ENCODE peak calls at places on chromosomes 12 and 14, in ten cellular contexts. One of them, this sample, is unnamed.

GRCh38 chr12:49720214-49720613 is 13.0 kb upstream of the FMNL3 start:
- DNase-seq in Peyer's patch: no peak
- DNase-seq in skeletal muscle cell: no peak
- DNase-seq in substantia nigra: no peak
- DNase-seq in GOT3: no peak
- DNase-seq in AG04450: no peak
- DNase-seq in NCI-H1436 treated with DMSO at 0.1 percent for 48 hours: no peak
- DNase-seq in C1 segment of cervical spinal cord: no peak
- DNase-seq in iPS DF 19.7: no peak
- DNase-seq in stimulated activated CD4-positive, alpha-beta T cell treated with anti-CD3 and anti-CD28 coated beads, Interleukin-12 subunit alpha, Interleukin-12 subunit beta, amount 100 ng/mL, for 24 hours: no peak
- DNase-seq in this sample: no peak

GRCh38 chr14:102873546-102874061 is 48.9 kb upstream of the AMN start:
- DNase-seq in GOT3: no peak
- DNase-seq in Peyer's patch: peak; percentile 69
- DNase-seq in AG04450: no peak
- DNase-seq in substantia nigra: no peak
- DNase-seq in stimulated activated CD4-positive, alpha-beta T cell treated with anti-CD3 and anti-CD28 coated beads, Interleukin-12 subunit alpha, Interleukin-12 subunit beta, amount 100 ng/mL, for 24 hours: no peak
- DNase-seq in NCI-H1436 treated with DMSO at 0.1 percent for 48 hours: no peak
- DNase-seq in iPS DF 19.7: no peak
- DNase-seq in C1 segment of cervical spinal cord: no peak
- DNase-seq in skeletal muscle cell: no peak
- DNase-seq in this sample: no peak

GRCh38 chr14:99554184-99554583 is 49.8 kb downstream of the CCDC85C start:
- DNase-seq in GOT3: no peak
- DNase-seq in C1 segment of cervical spinal cord: no peak
- DNase-seq in iPS DF 19.7: no peak
- DNase-seq in stimulated activated CD4-positive, alpha-beta T cell treated with anti-CD3 and anti-CD28 coated beads, Interleukin-12 subunit alpha, Interleukin-12 subunit beta, amount 100 ng/mL, for 24 hours: no peak
- DNase-seq in skeletal muscle cell: no peak
- DNase-seq in substantia nigra: peak; percentile 70
- DNase-seq in AG04450: no peak
- DNase-seq in Peyer's patch: no peak
- DNase-seq in NCI-H1436 treated with DMSO at 0.1 percent for 48 hours: no peak
- DNase-seq in this sample: no peak

GRCh38 chr14:93496856-93497255 is 66.1 kb downstream of the UNC79 start:
- DNase-seq in skeletal muscle cell: no peak
- DNase-seq in Peyer's patch: no peak
- DNase-seq in C1 segment of cervical spinal cord: no peak
- DNase-seq in iPS DF 19.7: no peak
- DNase-seq in NCI-H1436 treated with DMSO at 0.1 percent for 48 hours: no peak
- DNase-seq in AG04450: no peak
- DNase-seq in substantia nigra: no peak
- DNase-seq in GOT3: no peak
- DNase-seq in stimulated activated CD4-positive, alpha-beta T cell treated with anti-CD3 and anti-CD28 coated beads, Interleukin-12 subunit alpha, Interleukin-12 subunit beta, amount 100 ng/mL, for 24 hours: no peak
- DNase-seq in this sample: no peak

GRCh38 chr14:104792101-104792884 is 3.3 kb downstream of the AKT1 start:
- DNase-seq in C1 segment of cervical spinal cord: no peak
- DNase-seq in skeletal muscle cell: no peak
- DNase-seq in GOT3: no peak
- DNase-seq in NCI-H1436 treated with DMSO at 0.1 percent for 48 hours: no peak
- DNase-seq in iPS DF 19.7: no peak
- DNase-seq in stimulated activated CD4-positive, alpha-beta T cell treated with anti-CD3 and anti-CD28 coated beads, Interleukin-12 subunit alpha, Interleukin-12 subunit beta, amount 100 ng/mL, for 24 hours: no peak
- DNase-seq in Peyer's patch: no peak
- DNase-seq in AG04450: no peak
- DNase-seq in substantia nigra: no peak
- DNase-seq in this sample: no peak

GRCh38 chr12:130026608-130027176 is 122.9 kb upstream of the TMEM132D start:
- DNase-seq in skeletal muscle cell: no peak
- DNase-seq in stimulated activated CD4-positive, alpha-beta T cell treated with anti-CD3 and anti-CD28 coated beads, Interleukin-12 subunit alpha, Interleukin-12 subunit beta, amount 100 ng/mL, for 24 hours: no peak
- DNase-seq in NCI-H1436 treated with DMSO at 0.1 percent for 48 hours: no peak
- DNase-seq in AG04450: no peak
- DNase-seq in substantia nigra: peak; percentile 24
- DNase-seq in C1 segment of cervical spinal cord: no peak
- DNase-seq in iPS DF 19.7: no peak
- DNase-seq in GOT3: no peak
- DNase-seq in Peyer's patch: no peak
- DNase-seq in this sample: no peak

GRCh38 chr14:89458713-89459112 is 41.7 kb upstream of the FOXN3 start:
- DNase-seq in stimulated activated CD4-positive, alpha-beta T cell treated with anti-CD3 and anti-CD28 coated beads, Interleukin-12 subunit alpha, Interleukin-12 subunit beta, amount 100 ng/mL, for 24 hours: no peak
- DNase-seq in C1 segment of cervical spinal cord: no peak
- DNase-seq in substantia nigra: no peak
- DNase-seq in GOT3: no peak
- DNase-seq in Peyer's patch: no peak
- DNase-seq in AG04450: no peak
- DNase-seq in NCI-H1436 treated with DMSO at 0.1 percent for 48 hours: no peak
- DNase-seq in skeletal muscle cell: no peak
- DNase-seq in iPS DF 19.7: no peak
- DNase-seq in this sample: no peak

GRCh38 chr14:75048101-75048500 is 3.2 kb downstream of the MLH3 start:
- DNase-seq in stimulated activated CD4-positive, alpha-beta T cell treated with anti-CD3 and anti-CD28 coated beads, Interleukin-12 subunit alpha, Interleukin-12 subunit beta, amount 100 ng/mL, for 24 hours: no peak
- DNase-seq in AG04450: no peak
- DNase-seq in skeletal muscle cell: no peak
- DNase-seq in C1 segment of cervical spinal cord: no peak
- DNase-seq in NCI-H1436 treated with DMSO at 0.1 percent for 48 hours: no peak
- DNase-seq in Peyer's patch: no peak
- DNase-seq in substantia nigra: no peak
- DNase-seq in iPS DF 19.7: no peak
- DNase-seq in GOT3: no peak
- DNase-seq in this sample: no peak

GRCh38 chr12:58819345-58819744 is 101.0 kb downstream of the LRIG3 start:
- DNase-seq in GOT3: no peak
- DNase-seq in AG04450: no peak
- DNase-seq in C1 segment of cervical spinal cord: no peak
- DNase-seq in Peyer's patch: no peak
- DNase-seq in stimulated activated CD4-positive, alpha-beta T cell treated with anti-CD3 and anti-CD28 coated beads, Interleukin-12 subunit alpha, Interleukin-12 subunit beta, amount 100 ng/mL, for 24 hours: no peak
- DNase-seq in iPS DF 19.7: no peak
- DNase-seq in skeletal muscle cell: no peak
- DNase-seq in substantia nigra: no peak
- DNase-seq in NCI-H1436 treated with DMSO at 0.1 percent for 48 hours: no peak
- DNase-seq in this sample: no peak

GRCh38 chr12:122884860-122885259 is 11.1 kb downstream of the VPS37B start:
- DNase-seq in C1 segment of cervical spinal cord: no peak
- DNase-seq in GOT3: no peak
- DNase-seq in substantia nigra: no peak
- DNase-seq in iPS DF 19.7: no peak
- DNase-seq in NCI-H1436 treated with DMSO at 0.1 percent for 48 hours: no peak
- DNase-seq in AG04450: no peak
- DNase-seq in stimulated activated CD4-positive, alpha-beta T cell treated with anti-CD3 and anti-CD28 coated beads, Interleukin-12 subunit alpha, Interleukin-12 subunit beta, amount 100 ng/mL, for 24 hours: no peak
- DNase-seq in Peyer's patch: no peak
- DNase-seq in skeletal muscle cell: no peak
- DNase-seq in this sample: no peak

This sample was measured in gastrocnemius medialis.